ENCODE peak calls at places on chromosomes 7 and 10, in eight cellular contexts. One of them, this sample, is unnamed.

GRCh38 chr7:133912916-133913697 is 214.0 kb upstream of the LRGUK start:
- DNase-seq in cardiac muscle cell: no peak
- DNase-seq in foreskin keratinocyte: peak; percentile 96
- DNase-seq in psoas muscle: no peak
- DNase-seq in HCT116: no peak
- DNase-seq in left ventricle myocardium inferior: no peak
- DNase-seq in mammary epithelial cell: peak; percentile 95
- DNase-seq in heart right ventricle: no peak
- DNase-seq in this sample: no peak

GRCh38 chr7:139777304-139777890 is 401 bp downstream of the HIPK2 start:
- DNase-seq in psoas muscle: peak; percentile 69
- DNase-seq in cardiac muscle cell: peak; percentile 51
- DNase-seq in HCT116: no peak
- DNase-seq in mammary epithelial cell: no peak
- DNase-seq in left ventricle myocardium inferior: peak; percentile 52
- DNase-seq in foreskin keratinocyte: no peak
- DNase-seq in heart right ventricle: no peak
- DNase-seq in this sample: no peak

GRCh38 chr10:2861632-2862210 is 205.6 kb upstream of the PFKP start:
- DNase-seq in heart right ventricle: no peak
- DNase-seq in mammary epithelial cell: no peak
- DNase-seq in foreskin keratinocyte: no peak
- DNase-seq in cardiac muscle cell: no peak
- DNase-seq in HCT116: no peak
- DNase-seq in psoas muscle: no peak
- DNase-seq in left ventricle myocardium inferior: no peak
- DNase-seq in this sample: no peak

GRCh38 chr10:454860-455259 is 234.6 kb downstream of the DIP2C start:
- DNase-seq in heart right ventricle: no peak
- DNase-seq in left ventricle myocardium inferior: peak; percentile 37
- DNase-seq in foreskin keratinocyte: peak; percentile 84
- DNase-seq in HCT116: peak; percentile 68
- DNase-seq in mammary epithelial cell: peak; percentile 85
- DNase-seq in cardiac muscle cell: peak; percentile 92
- DNase-seq in psoas muscle: peak; percentile 68
- DNase-seq in this sample: no peak

GRCh38 chr7:100483728-100484635 is at the start of gene NYAP1:
- DNase-seq in heart right ventricle: peak; percentile 47
- DNase-seq in left ventricle myocardium inferior: peak; percentile 55
- DNase-seq in HCT116: no peak
- DNase-seq in psoas muscle: no peak
- DNase-seq in mammary epithelial cell: no peak
- DNase-seq in cardiac muscle cell: peak; percentile 64
- DNase-seq in foreskin keratinocyte: no peak
- DNase-seq in this sample: no peak

GRCh38 chr7:45183711-45184210 is 26.2 kb downstream of the RAMP3 start:
- DNase-seq in mammary epithelial cell: no peak
- DNase-seq in foreskin keratinocyte: no peak
- DNase-seq in heart right ventricle: no peak
- DNase-seq in HCT116: no peak
- DNase-seq in cardiac muscle cell: no peak
- DNase-seq in psoas muscle: no peak
- DNase-seq in left ventricle myocardium inferior: no peak
- DNase-seq in this sample: no peak

GRCh38 chr10:13912111-13912510 is 325.3 kb downstream of the PRPF18 start:
- DNase-seq in mammary epithelial cell: no peak
- DNase-seq in cardiac muscle cell: no peak
- DNase-seq in foreskin keratinocyte: no peak
- DNase-seq in HCT116: no peak
- DNase-seq in heart right ventricle: no peak
- DNase-seq in left ventricle myocardium inferior: no peak
- DNase-seq in psoas muscle: no peak
- DNase-seq in this sample: no peak

GRCh38 chr7:91953618-91954017 is 13.0 kb downstream of the AKAP9 start:
- DNase-seq in mammary epithelial cell: peak; percentile 3
- DNase-seq in HCT116: no peak
- DNase-seq in left ventricle myocardium inferior: no peak
- DNase-seq in cardiac muscle cell: peak; percentile 38
- DNase-seq in foreskin keratinocyte: no peak
- DNase-seq in psoas muscle: no peak
- DNase-seq in heart right ventricle: no peak
- DNase-seq in this sample: no peak

GRCh38 chr7:4861673-4862072 is at the start of gene PAPOLB:
- DNase-seq in foreskin keratinocyte: no peak
- DNase-seq in mammary epithelial cell: no peak
- DNase-seq in cardiac muscle cell: peak; percentile 30
- DNase-seq in heart right ventricle: no peak
- DNase-seq in psoas muscle: no peak
- DNase-seq in HCT116: no peak
- DNase-seq in left ventricle myocardium inferior: no peak
- DNase-seq in this sample: no peak

GRCh38 chr10:77372400-77372799 is 265.2 kb downstream of the KCNMA1 start:
- DNase-seq in left ventricle myocardium inferior: no peak
- DNase-seq in psoas muscle: no peak
- DNase-seq in foreskin keratinocyte: no peak
- DNase-seq in mammary epithelial cell: no peak
- DNase-seq in cardiac muscle cell: no peak
- DNase-seq in heart right ventricle: no peak
- DNase-seq in HCT116: no peak
- DNase-seq in this sample: no peak

GRCh38 chr10:110597476-110597875 is 30.0 kb downstream of the SMC3 start:
- DNase-seq in HCT116: no peak
- DNase-seq in foreskin keratinocyte: no peak
- DNase-seq in heart right ventricle: no peak
- DNase-seq in cardiac muscle cell: no peak
- DNase-seq in mammary epithelial cell: no peak
- DNase-seq in psoas muscle: no peak
- DNase-seq in left ventricle myocardium inferior: no peak
- DNase-seq in this sample: no peak

DNA sequence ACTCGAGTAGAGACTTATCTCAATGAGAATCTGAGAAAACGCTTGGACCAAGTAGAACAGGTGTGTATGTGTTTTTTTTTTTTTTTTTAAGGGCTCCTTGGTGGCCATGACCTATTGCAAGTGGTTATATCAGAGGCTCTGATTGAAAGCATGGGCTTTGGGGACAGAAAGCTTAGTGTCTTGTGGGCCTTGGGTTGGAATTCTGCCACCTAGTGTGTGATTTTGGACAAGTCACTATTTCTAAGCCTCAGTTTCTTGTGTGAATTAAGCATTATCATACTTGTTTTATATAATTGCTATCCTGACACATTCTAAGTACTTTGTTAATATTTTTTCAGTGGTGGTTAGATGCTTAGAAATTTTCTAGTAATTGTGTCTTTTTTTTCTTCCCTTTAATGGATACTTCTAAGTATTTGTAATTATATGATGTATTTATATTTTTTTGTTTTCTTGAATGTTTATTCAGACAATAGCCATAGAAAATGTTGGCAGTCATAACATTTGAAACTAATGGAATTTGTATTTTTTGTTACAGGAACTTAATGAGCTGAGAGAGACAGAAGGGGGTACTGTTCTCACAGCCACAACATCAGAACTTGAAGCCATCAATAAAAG is 33.1 kb downstream of the SMC3 start:
- DNase-seq in foreskin keratinocyte: no peak
- DNase-seq in heart right ventricle: no peak
- DNase-seq in mammary epithelial cell: peak; percentile 43
- DNase-seq in psoas muscle: no peak
- DNase-seq in left ventricle myocardium inferior: no peak
- DNase-seq in HCT116: peak; percentile 87
- DNase-seq in cardiac muscle cell: peak; percentile 77
- DNase-seq in this sample: no peak
- TF ChIP-seq CTCF in foreskin keratinocyte: peak; percentile 68
- TF ChIP-seq CTCF in heart right ventricle: peak; percentile 50
- TF ChIP-seq CTCF in mammary epithelial cell: peak; percentile 58
- TF ChIP-seq CTCF in psoas muscle: peak; percentile 13
- TF ChIP-seq CTCF in left ventricle myocardium inferior: peak; percentile 51
- TF ChIP-seq CTCF in HCT116: peak; percentile 85
- TF ChIP-seq CTCF in cardiac muscle cell: peak; percentile 48
- TF ChIP-seq CTCF in this sample: no peak

DNA sequence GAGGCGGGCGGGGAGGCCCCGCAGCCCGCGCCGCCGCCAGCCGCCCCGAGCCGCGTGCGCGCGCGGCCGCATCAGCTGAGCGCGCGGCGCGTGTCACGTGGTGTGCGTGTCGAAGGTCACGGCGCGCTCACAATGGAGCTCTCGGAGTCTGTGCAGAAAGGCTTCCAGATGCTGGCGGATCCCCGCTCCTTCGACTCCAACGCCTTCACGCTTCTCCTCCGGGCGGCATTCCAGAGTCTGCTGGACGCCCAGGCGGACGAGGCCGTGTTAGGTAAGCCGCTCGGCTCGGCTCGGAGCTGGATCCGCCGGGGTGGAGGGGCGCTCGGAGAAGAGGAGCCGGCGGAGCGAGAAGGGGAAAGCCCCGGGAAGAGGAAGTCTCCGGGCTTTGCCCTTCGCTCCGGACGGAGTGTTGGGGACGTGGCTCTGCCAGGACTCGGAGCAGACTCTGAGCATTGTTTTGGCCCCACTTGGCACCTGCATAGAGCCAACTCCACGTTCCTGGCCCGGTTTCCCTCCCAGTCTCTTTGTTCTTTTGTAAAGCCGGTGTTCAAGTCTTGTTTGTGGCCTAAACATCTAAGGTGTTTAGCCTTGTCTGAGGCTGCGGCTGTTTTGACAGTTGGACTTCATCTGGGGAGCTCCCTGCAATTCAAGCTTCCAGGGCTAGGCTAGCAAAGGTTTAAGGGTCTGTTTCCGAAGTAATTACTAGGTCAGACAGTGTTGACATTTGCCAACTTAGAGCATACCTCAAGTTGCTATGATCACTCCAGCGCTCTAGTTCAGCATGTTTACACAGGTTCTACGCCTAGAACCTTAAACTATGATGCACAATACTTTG is at the start of gene COMMD3:
- DNase-seq in cardiac muscle cell: peak; percentile 93
- DNase-seq in foreskin keratinocyte: peak; percentile 68
- DNase-seq in psoas muscle: peak; percentile 94
- DNase-seq in HCT116: no peak
- DNase-seq in left ventricle myocardium inferior: peak; percentile 90
- DNase-seq in mammary epithelial cell: peak; percentile 84
- DNase-seq in heart right ventricle: peak; percentile 91
- DNase-seq in this sample: peak; percentile 83
- H3K27me3 ChIP-seq in cardiac muscle cell: peaks cover 73% of the 10 kb centered on the region
- H3K27me3 ChIP-seq in foreskin keratinocyte: no peaks in the 10 kb centered on the region
- H3K27me3 ChIP-seq in psoas muscle: no peaks in the 10 kb centered on the region
- H3K27me3 ChIP-seq in HCT116: no peaks in the 10 kb centered on the region
- H3K27me3 ChIP-seq in left ventricle myocardium inferior: no peaks in the 10 kb centered on the region
- H3K27me3 ChIP-seq in mammary epithelial cell: no peaks in the 10 kb centered on the region
- H3K27me3 ChIP-seq in heart right ventricle: no peaks in the 10 kb centered on the region
- H3K27me3 ChIP-seq in this sample: no peaks in the 10 kb centered on the region

DNA sequence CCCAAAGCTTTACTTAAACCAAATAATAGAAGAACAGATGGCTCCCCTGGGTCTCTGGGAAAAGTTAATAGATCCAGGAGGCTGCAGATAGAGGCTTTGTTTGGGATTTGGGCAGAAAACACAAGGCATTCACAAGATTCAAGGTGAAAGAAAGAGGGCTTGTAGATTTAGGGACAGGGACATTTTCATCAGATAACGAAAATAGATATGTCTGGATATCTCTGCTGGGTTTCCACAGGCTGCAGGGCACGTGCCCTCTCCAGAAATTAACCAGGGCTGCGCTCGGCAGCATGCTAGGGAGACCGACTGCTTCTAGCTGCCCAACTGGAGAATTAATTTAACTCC is 14.9 kb downstream of the CARD11 start:
- DNase-seq in mammary epithelial cell: no peak
- DNase-seq in foreskin keratinocyte: no peak
- DNase-seq in cardiac muscle cell: no peak
- DNase-seq in psoas muscle: no peak
- DNase-seq in HCT116: no peak
- DNase-seq in left ventricle myocardium inferior: no peak
- DNase-seq in heart right ventricle: no peak
- DNase-seq in this sample: no peak
- TF ChIP-seq CTCF in mammary epithelial cell: no peak
- TF ChIP-seq CTCF in foreskin keratinocyte: no peak
- TF ChIP-seq CTCF in cardiac muscle cell: no peak
- TF ChIP-seq CTCF in psoas muscle: no peak
- TF ChIP-seq CTCF in HCT116: no peak
- TF ChIP-seq CTCF in left ventricle myocardium inferior: no peak
- TF ChIP-seq CTCF in heart right ventricle: no peak
- TF ChIP-seq CTCF in this sample: no peak

DNA sequence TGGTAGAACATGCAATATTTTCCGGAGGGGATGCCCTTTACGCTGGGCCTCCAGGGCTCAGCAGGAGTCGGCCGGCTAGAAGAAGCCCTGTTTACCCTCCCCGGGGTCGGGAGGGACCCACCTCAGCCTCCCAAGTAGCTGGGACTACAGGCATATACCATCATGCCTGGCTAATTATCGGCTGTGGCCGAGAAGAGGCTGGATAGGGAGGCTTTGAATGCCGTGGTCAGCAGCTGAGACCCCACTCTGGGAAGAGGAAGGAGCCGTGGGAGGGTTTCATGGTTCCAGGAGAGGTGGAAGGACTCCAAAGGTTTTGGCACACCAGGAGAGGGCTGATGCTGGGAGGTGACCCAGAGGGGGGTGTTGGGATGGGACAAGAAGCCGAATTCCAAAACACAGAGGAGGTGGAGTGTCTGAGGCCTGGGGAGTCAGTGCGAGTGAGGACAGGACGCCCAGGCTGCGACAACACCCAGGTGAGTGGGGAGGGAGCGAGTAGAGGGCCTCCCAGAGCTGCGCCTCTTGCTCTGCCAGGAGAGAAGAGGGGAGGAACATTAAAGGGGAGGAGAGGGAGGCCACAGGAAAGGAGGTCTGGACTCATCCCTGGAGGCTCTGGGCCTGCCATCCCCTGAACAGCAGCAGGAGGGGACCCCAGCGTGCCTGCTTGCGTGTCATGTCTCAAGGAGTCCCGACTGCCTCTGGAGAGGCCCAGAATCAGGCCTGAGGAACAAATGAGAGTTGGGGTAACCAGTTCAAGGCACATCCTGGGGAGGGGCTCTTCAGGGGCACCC is 19.6 kb downstream of the GRID2IP start:
- DNase-seq in mammary epithelial cell: no peak
- DNase-seq in left ventricle myocardium inferior: no peak
- DNase-seq in heart right ventricle: no peak
- DNase-seq in foreskin keratinocyte: no peak
- DNase-seq in HCT116: no peak
- DNase-seq in cardiac muscle cell: no peak
- DNase-seq in psoas muscle: no peak
- DNase-seq in this sample: no peak
- H3K27me3 ChIP-seq in mammary epithelial cell: peaks cover 19% of the 10 kb centered on the region
- H3K27me3 ChIP-seq in left ventricle myocardium inferior: peaks cover 100% of the 10 kb centered on the region
- H3K27me3 ChIP-seq in heart right ventricle: peaks cover 64% of the 10 kb centered on the region
- H3K27me3 ChIP-seq in foreskin keratinocyte: peaks cover 91% of the 10 kb centered on the region
- H3K27me3 ChIP-seq in HCT116: no peaks in the 10 kb centered on the region
- H3K27me3 ChIP-seq in cardiac muscle cell: peaks cover 77% of the 10 kb centered on the region
- H3K27me3 ChIP-seq in psoas muscle: peaks cover 75% of the 10 kb centered on the region
- H3K27me3 ChIP-seq in this sample: peaks cover 5% of the 10 kb centered on the region

GRCh38 chr10:17808971-17809841 is at the start of gene MRC1:
- DNase-seq in HCT116: no peak
- DNase-seq in cardiac muscle cell: no peak
- DNase-seq in left ventricle myocardium inferior: peak; percentile 34
- DNase-seq in psoas muscle: no peak
- DNase-seq in mammary epithelial cell: no peak
- DNase-seq in foreskin keratinocyte: no peak
- DNase-seq in heart right ventricle: peak; percentile 20
- DNase-seq in this sample: no peak
- TF ChIP-seq CTCF in HCT116: no peak
- TF ChIP-seq CTCF in cardiac muscle cell: no peak
- TF ChIP-seq CTCF in left ventricle myocardium inferior: no peak
- TF ChIP-seq CTCF in psoas muscle: no peak
- TF ChIP-seq CTCF in mammary epithelial cell: no peak
- TF ChIP-seq CTCF in foreskin keratinocyte: no peak
- TF ChIP-seq CTCF in heart right ventricle: no peak
- TF ChIP-seq CTCF in this sample: no peak